ENCODE peak calls at places on chromosomes 6 and 20, in five cellular contexts. One of them, this sample, is unnamed. For H3K27me3, the result is how much of the 10 kb centered on the place peaks cover.

GRCh38 chr6:102114402-102114801 is 720.9 kb downstream of the GRIK2 start:
- DNase-seq in esophagus squamous epithelium: no peak
- DNase-seq in H9: peak
- DNase-seq in left lung: no peak
- DNase-seq in thyroid gland: no peak
- DNase-seq in this sample: no peak

GRCh38 chr20:57870597-57871236 is 160.9 kb upstream of the PMEPA1 start:
- DNase-seq in thyroid gland: no peak
- DNase-seq in esophagus squamous epithelium: no peak
- DNase-seq in left lung: no peak
- DNase-seq in H9: no peak
- DNase-seq in this sample: no peak

GRCh38 chr6:13535306-13535705 is 39.1 kb upstream of the SIRT5 start:
- DNase-seq in esophagus squamous epithelium: no peak
- DNase-seq in H9: no peak
- DNase-seq in thyroid gland: no peak
- DNase-seq in left lung: no peak
- DNase-seq in this sample: no peak

GRCh38 chr6:162538643-162539064 is 188.9 kb downstream of the PRKN start:
- DNase-seq in H9: no peak
- DNase-seq in esophagus squamous epithelium: no peak
- DNase-seq in left lung: no peak
- DNase-seq in thyroid gland: no peak
- DNase-seq in this sample: no peak

GRCh38 chr20:2210646-2211556 is 84.9 kb upstream of the TGM3 start:
- DNase-seq in H9: no peak
- DNase-seq in esophagus squamous epithelium: no peak
- DNase-seq in thyroid gland: no peak
- DNase-seq in left lung: no peak
- DNase-seq in this sample: no peak

GRCh38 chr6:166420351-166420750 is 37.6 kb upstream of the MPC1 start:
- DNase-seq in thyroid gland: no peak
- DNase-seq in esophagus squamous epithelium: no peak
- DNase-seq in left lung: no peak
- DNase-seq in H9: no peak
- DNase-seq in this sample: no peak

GRCh38 chr6:5214570-5215052 is 46.1 kb downstream of the LYRM4 start:
- DNase-seq in left lung: no peak
- DNase-seq in thyroid gland: peak
- DNase-seq in H9: peak
- DNase-seq in esophagus squamous epithelium: no peak
- DNase-seq in this sample: peak

GRCh38 chr6:151948007-151948745 is 140.7 kb downstream of the ESR1 start:
- DNase-seq in esophagus squamous epithelium: no peak
- DNase-seq in thyroid gland: no peak
- DNase-seq in left lung: no peak
- DNase-seq in H9: no peak
- DNase-seq in this sample: no peak

GRCh38 chr20:4894981-4895381 is 106.3 kb downstream of the SLC23A2 start:
- DNase-seq in esophagus squamous epithelium: no peak
- DNase-seq in H9: no peak
- DNase-seq in thyroid gland: no peak
- DNase-seq in left lung: no peak
- DNase-seq in this sample: no peak

GRCh38 chr6:57173056-57173885 is 1.1 kb downstream of the BAG2 start:
- DNase-seq in esophagus squamous epithelium: no peak
- DNase-seq in H9: peak
- DNase-seq in left lung: no peak
- DNase-seq in thyroid gland: peak
- DNase-seq in this sample: no peak

GRCh38 chr6:150830409-150831165 is 34.9 kb upstream of the MTHFD1L start:
- DNase-seq in thyroid gland: no peak
- DNase-seq in H9: no peak
- DNase-seq in left lung: no peak
- DNase-seq in esophagus squamous epithelium: no peak
- DNase-seq in this sample: no peak

GRCh38 chr6:40999498-41000070 is 39.4 kb downstream of the UNC5CL start:
- DNase-seq in esophagus squamous epithelium: no peak
- DNase-seq in left lung: peak
- DNase-seq in H9: peak
- DNase-seq in thyroid gland: peak
- DNase-seq in this sample: peak
- TF ChIP-seq CTCF in esophagus squamous epithelium: no peak
- TF ChIP-seq CTCF in left lung: no peak
- TF ChIP-seq CTCF in H9: peak
- TF ChIP-seq CTCF in thyroid gland: peak
- TF ChIP-seq CTCF in this sample: no peak

GRCh38 chr20:61525781-61526431 is 273.8 kb downstream of the CDH4 start:
- DNase-seq in esophagus squamous epithelium: no peak
- DNase-seq in thyroid gland: no peak
- DNase-seq in H9: no peak
- DNase-seq in left lung: no peak
- DNase-seq in this sample: no peak

GRCh38 chr20:61527626-61528025 is 275.6 kb downstream of the CDH4 start:
- DNase-seq in left lung: no peak
- DNase-seq in thyroid gland: no peak
- DNase-seq in esophagus squamous epithelium: no peak
- DNase-seq in H9: no peak
- DNase-seq in this sample: no peak

GRCh38 chr20:61528591-61528990 is 276.5 kb downstream of the CDH4 start:
- DNase-seq in left lung: no peak
- DNase-seq in esophagus squamous epithelium: no peak
- DNase-seq in H9: no peak
- DNase-seq in thyroid gland: no peak
- DNase-seq in this sample: no peak

GRCh38 chr20:61524956-61525666 is 273.1 kb downstream of the CDH4 start:
- DNase-seq in left lung: no peak
- DNase-seq in H9: no peak
- DNase-seq in esophagus squamous epithelium: no peak
- DNase-seq in thyroid gland: no peak
- DNase-seq in this sample: no peak

GRCh38 chr20:61526907-61527306 is 274.8 kb downstream of the CDH4 start:
- DNase-seq in left lung: no peak
- DNase-seq in thyroid gland: no peak
- DNase-seq in H9: no peak
- DNase-seq in esophagus squamous epithelium: no peak
- DNase-seq in this sample: no peak
- H3K27me3 ChIP-seq in left lung: under half
- H3K27me3 ChIP-seq in thyroid gland: under half
- H3K27me3 ChIP-seq in H9: under half
- H3K27me3 ChIP-seq in esophagus squamous epithelium: under half
- H3K27me3 ChIP-seq in this sample: under half

DNA sequence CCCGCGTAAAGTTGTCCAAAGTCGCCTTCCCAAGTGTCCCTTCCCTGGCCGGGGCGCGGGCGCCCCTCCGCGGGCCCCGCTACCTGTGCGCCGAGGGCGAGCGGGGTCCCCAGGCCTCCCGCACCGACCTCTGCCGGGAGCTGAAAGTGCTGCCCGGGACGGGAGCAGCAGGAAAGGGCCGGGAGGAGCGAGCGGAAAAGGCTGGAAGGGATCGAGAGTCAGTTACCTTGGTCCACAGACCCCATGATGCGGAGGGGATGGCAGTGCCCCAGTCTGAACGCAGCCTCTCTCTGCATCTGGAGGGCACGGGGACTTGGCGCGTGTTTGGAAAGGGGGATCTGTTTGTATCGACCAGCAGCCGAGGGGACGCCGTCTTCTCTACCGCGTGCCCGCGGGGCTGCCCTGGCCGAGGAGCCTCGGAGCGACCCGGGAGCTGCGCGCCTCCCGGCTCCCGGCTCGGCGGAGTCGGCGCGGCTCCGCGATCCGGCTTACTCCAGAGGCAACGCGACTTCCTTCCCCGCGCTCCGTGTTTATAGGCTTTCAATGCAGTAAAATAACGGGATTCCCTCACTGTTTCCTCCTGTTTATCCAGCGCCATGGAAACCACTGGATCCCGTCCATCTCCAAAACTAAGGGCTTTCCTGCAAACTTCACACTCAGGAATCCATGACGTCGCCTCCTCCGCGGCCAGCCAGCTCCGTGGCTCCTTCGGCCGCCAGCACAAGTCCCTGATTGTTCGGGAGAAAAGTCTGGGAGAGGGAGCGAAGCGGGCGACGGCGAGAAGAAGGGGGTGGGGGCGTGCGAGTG is 20.0 kb upstream of the NFATC2 start:
- DNase-seq in left lung: peak
- DNase-seq in esophagus squamous epithelium: no peak
- DNase-seq in H9: peak
- DNase-seq in thyroid gland: peak
- DNase-seq in this sample: peak
- TF ChIP-seq CTCF in left lung: no peak
- TF ChIP-seq CTCF in esophagus squamous epithelium: no peak
- TF ChIP-seq CTCF in H9: peak
- TF ChIP-seq CTCF in thyroid gland: peak
- TF ChIP-seq CTCF in this sample: no peak

DNA sequence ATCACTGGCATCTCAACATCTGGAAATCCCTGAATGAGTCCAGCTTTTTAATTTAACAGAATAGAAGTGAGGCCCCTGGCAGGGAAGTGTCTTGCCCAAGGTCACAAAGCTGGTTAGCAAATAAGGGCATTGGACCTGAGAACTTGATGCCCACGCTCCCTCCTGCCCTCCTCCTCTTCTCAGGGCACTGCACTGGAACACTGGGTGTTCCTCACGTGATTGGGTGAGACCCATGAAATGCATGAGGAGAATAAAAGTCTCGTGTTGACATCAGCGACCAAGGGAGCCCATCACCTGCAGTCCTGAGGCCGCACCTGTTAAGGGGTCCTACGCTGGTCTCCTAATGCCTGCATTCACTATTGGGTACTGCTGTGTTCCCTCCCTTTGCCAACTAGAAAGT is 7.4 kb downstream of the FAM50B start:
- DNase-seq in esophagus squamous epithelium: no peak
- DNase-seq in thyroid gland: peak
- DNase-seq in H9: no peak
- DNase-seq in left lung: no peak
- DNase-seq in this sample: no peak
- H3K27me3 ChIP-seq in esophagus squamous epithelium: under half
- H3K27me3 ChIP-seq in thyroid gland: under half
- H3K27me3 ChIP-seq in H9: under half
- H3K27me3 ChIP-seq in left lung: under half
- H3K27me3 ChIP-seq in this sample: under half

GRCh38 chr6:156791261-156791850 is 14.2 kb downstream of the ARID1B start:
- DNase-seq in H9: no peak
- DNase-seq in esophagus squamous epithelium: no peak
- DNase-seq in thyroid gland: peak
- DNase-seq in left lung: no peak
- DNase-seq in this sample: no peak

GRCh38 chr6:156790711-156791110 is 13.5 kb downstream of the ARID1B start:
- DNase-seq in esophagus squamous epithelium: no peak
- DNase-seq in H9: no peak
- DNase-seq in thyroid gland: no peak
- DNase-seq in left lung: no peak
- DNase-seq in this sample: no peak

GRCh38 chr6:156789081-156789943 is 12.1 kb downstream of the ARID1B start:
- DNase-seq in esophagus squamous epithelium: no peak
- DNase-seq in thyroid gland: no peak
- DNase-seq in left lung: no peak
- DNase-seq in H9: no peak
- DNase-seq in this sample: no peak

GRCh38 chr6:156786652-156787051 is 9.5 kb downstream of the ARID1B start:
- DNase-seq in thyroid gland: no peak
- DNase-seq in H9: no peak
- DNase-seq in esophagus squamous epithelium: no peak
- DNase-seq in left lung: no peak
- DNase-seq in this sample: no peak

DNA sequence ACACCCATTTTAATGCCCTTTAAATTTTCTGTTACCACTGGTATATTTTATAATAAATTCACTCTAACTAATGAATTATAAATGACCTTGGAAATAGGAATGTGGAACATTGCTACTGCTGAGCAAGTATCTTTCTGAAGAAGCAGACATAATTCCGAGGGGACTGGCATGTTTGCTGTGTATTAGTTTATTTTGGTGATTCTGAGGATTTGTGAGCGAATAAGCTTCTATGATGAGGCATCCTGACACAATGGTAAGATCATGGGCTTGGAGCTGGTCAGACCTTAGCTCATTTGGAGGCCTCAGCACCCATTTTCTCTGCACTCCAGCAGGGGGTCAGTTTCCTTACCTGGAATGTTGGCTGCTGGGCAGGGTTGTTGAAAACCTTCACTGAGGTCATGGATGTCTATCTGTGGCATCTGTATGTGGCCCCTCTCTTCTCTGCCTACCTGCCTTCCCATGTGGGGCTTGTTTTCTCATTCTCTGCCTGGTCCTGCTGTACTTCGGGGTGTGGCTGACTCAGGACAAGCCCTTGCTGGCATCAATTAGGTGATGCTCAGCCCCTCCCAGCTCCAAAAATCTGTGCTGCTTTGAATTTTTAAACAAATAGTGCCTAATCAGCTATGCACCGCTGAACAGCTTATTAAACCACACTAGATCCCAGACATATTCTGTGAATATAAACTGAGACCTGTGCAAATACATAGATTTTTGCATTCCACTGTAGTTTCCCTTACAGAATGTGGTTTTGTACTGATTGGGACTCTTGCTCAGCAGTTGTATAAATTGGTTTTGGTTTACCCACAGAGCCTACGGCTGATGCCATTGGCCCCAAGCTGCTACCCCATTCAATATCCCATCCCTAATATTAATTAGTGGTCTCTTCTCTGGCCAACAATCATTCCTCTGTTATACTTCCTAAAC is 10.7 kb downstream of the ARID1B start:
- DNase-seq in esophagus squamous epithelium: no peak
- DNase-seq in left lung: no peak
- DNase-seq in thyroid gland: no peak
- DNase-seq in H9: no peak
- DNase-seq in this sample: no peak
- TF ChIP-seq CTCF in esophagus squamous epithelium: no peak
- TF ChIP-seq CTCF in left lung: no peak
- TF ChIP-seq CTCF in thyroid gland: no peak
- TF ChIP-seq CTCF in H9: no peak
- TF ChIP-seq CTCF in this sample: no peak

GRCh38 chr20:63409834-63410435 is 48.8 kb upstream of the CHRNA4 start:
- DNase-seq in esophagus squamous epithelium: no peak
- DNase-seq in H9: peak
- DNase-seq in left lung: no peak
- DNase-seq in thyroid gland: no peak
- DNase-seq in this sample: no peak
- H3K27me3 ChIP-seq in esophagus squamous epithelium: under half
- H3K27me3 ChIP-seq in H9: under half
- H3K27me3 ChIP-seq in left lung: under half
- H3K27me3 ChIP-seq in thyroid gland: under half
- H3K27me3 ChIP-seq in this sample: under half

GRCh38 chr20:32451682-32452461 is 93.7 kb downstream of the ASXL1 start:
- DNase-seq in esophagus squamous epithelium: no peak
- DNase-seq in thyroid gland: no peak
- DNase-seq in H9: no peak
- DNase-seq in left lung: no peak
- DNase-seq in this sample: no peak
- TF ChIP-seq CTCF in esophagus squamous epithelium: no peak
- TF ChIP-seq CTCF in thyroid gland: no peak
- TF ChIP-seq CTCF in H9: peak
- TF ChIP-seq CTCF in left lung: no peak
- TF ChIP-seq CTCF in this sample: no peak